ENCODE peak calls at places on chromosomes 16 and 17, in five cellular contexts. D is GM23248, T is fibroblast of lung, C is neural progenitor cell, F is neuronal stem cell. L is an unnamed sample.
A peak's percentile ranks its signal among the peaks of the same experiment; 100 is the strongest.

GRCh38 chr16:11349599-11350276 is 4.5 kb downstream of the RMI2 start:
- DNase-seq in D (peak; percentile 92), T (peak; percentile 90), C (no peak), F (no peak), L (no peak)

GRCh38 chr17:67111808-67112207 is 67.5 kb downstream of the CACNG1 start:
- DNase-seq in D (no peak), T (no peak), C (no peak), F (no peak), L (no peak)

GRCh38 chr16:69309316-69309715 is 1.8 kb upstream of the VPS4A start:
- DNase-seq in D (peak; percentile 50), T (no peak), C (no peak), F (no peak), L (no peak)

GRCh38 chr16:49048557-49048956 is 233.1 kb downstream of the CBLN1 start:
- DNase-seq in D (peak; percentile 32), T (no peak), C (no peak), F (no peak), L (no peak)

GRCh38 chr16:55971447-55971846 is 96.3 kb upstream of the CES5A start:
- DNase-seq in D (no peak), T (no peak), C (no peak), F (no peak), L (no peak)

GRCh38 chr17:13027246-13027645 is 9.4 kb upstream of the ELAC2 start:
- DNase-seq in D (peak; percentile 61), T (no peak), C (no peak), F (no peak), L (no peak)

GRCh38 chr16:65125871-65126270 is 4.0 kb upstream of the CDH11 start:
- DNase-seq in D (peak; percentile 16), T (no peak), C (no peak), F (no peak), L (no peak)

GRCh38 chr16:24309222-24309905 is 53.2 kb downstream of the CACNG3 start:
- DNase-seq in D (peak; percentile 31), T (peak; percentile 9), C (peak; percentile 13), F (no peak), L (no peak)

GRCh38 chr16:49755291-49755611 is 100.7 kb downstream of the ZNF423 start:
- DNase-seq in D (peak; percentile 69), T (peak; percentile 56), C (peak; percentile 75), F (peak; percentile 64), L (peak; percentile 18)

GRCh38 chr17:28228109-28228840 is 90.7 kb upstream of the TMEM97 start:
- DNase-seq in D (peak; percentile 28), T (no peak), C (peak; percentile 50), F (no peak), L (no peak)

GRCh38 chr16:19785512-19786130 is 67.5 kb downstream of the IQCK start:
- DNase-seq in D (no peak), T (no peak), C (no peak), F (no peak), L (no peak)

GRCh38 chr17:65219124-65219523 is 82.0 kb downstream of the RGS9 start:
- DNase-seq in D (peak; percentile 40), T (no peak), C (no peak), F (no peak), L (no peak)

GRCh38 chr17:72145972-72146755 is 25.3 kb downstream of the SOX9 start:
- DNase-seq in D (peak; percentile 85), T (no peak), C (no peak), F (no peak), L (no peak)

GRCh38 chr16:9092282-9092962 is 978 bp downstream of the HAPSTR1 start:
- DNase-seq in D (peak; percentile 62), T (no peak), C (peak; percentile 66), F (peak; percentile 41), L (peak; percentile 31)

GRCh38 chr16:58299757-58300349 is 5.0 kb upstream of the PRSS54 start:
- DNase-seq in D (peak; percentile 23), T (peak; percentile 16), C (peak; percentile 71), F (no peak), L (peak; percentile 59)

GRCh38 chr17:50328926-50329325 is 17.0 kb upstream of the XYLT2 start:
- DNase-seq in D (no peak), T (no peak), C (no peak), F (no peak), L (no peak)

GRCh38 chr17:2138318-2138717 is 83.4 kb downstream of the HIC1 start:
- DNase-seq in D (peak; percentile 40), T (peak; percentile 18), C (no peak), F (no peak), L (peak; percentile 87)

GRCh38 chr16:57185446-57185944 is 344 bp downstream of the PSME3IP1 start:
- DNase-seq in D (peak; percentile 89), T (peak; percentile 60), C (peak; percentile 67), F (no peak), L (no peak)

GRCh38 chr17:73823684-73824083 is 179.4 kb upstream of the SDK2 start:
- DNase-seq in D (no peak), T (peak; percentile 6), C (no peak), F (no peak), L (no peak)

GRCh38 chr17:40777459-40777858 is 4.9 kb downstream of the KRT27 start:
- DNase-seq in D (no peak), T (no peak), C (no peak), F (no peak), L (no peak)

GRCh38 chr16:52227851-52228250 is 319.1 kb downstream of the TOX3 start:
- DNase-seq in D (no peak), T (no peak), C (no peak), F (no peak), L (no peak)

GRCh38 chr16:84600343-84601229 is 17.3 kb downstream of the COTL1 start:
- DNase-seq in D (peak; percentile 40), T (peak; percentile 43), C (no peak), F (no peak), L (peak; percentile 41)

GRCh38 chr17:50027639-50028206 is 28.2 kb upstream of the ITGA3 start:
- DNase-seq in D (peak; percentile 97), T (peak; percentile 93), C (no peak), F (no peak), L (no peak)

GRCh38 chr17:45345554-45346254 is 28.9 kb upstream of the MAP3K14 start:
- DNase-seq in D (peak; percentile 74), T (peak; percentile 98), C (no peak), F (no peak), L (no peak)

GRCh38 chr17:36195474-36196098 is 972 bp downstream of the CCL3L1 start:
- DNase-seq in D (no peak), T (no peak), C (no peak), F (no peak), L (no peak)

GRCh38 chr16:54490089-54490488 is 203.5 kb upstream of the IRX3 start:
- DNase-seq in D (no peak), T (no peak), C (no peak), F (no peak), L (no peak)

GRCh38 chr16:54488729-54489128 is 202.1 kb upstream of the IRX3 start:
- DNase-seq in D (no peak), T (no peak), C (no peak), F (no peak), L (no peak)

GRCh38 chr16:54493076-54493475 is 206.5 kb upstream of the IRX3 start:
- DNase-seq in D (peak; percentile 59), T (peak; percentile 18), C (no peak), F (no peak), L (no peak)

GRCh38 chr16:54487933-54488332 is 201.3 kb upstream of the IRX3 start:
- DNase-seq in D (no peak), T (no peak), C (no peak), F (no peak), L (no peak)

DNA sequence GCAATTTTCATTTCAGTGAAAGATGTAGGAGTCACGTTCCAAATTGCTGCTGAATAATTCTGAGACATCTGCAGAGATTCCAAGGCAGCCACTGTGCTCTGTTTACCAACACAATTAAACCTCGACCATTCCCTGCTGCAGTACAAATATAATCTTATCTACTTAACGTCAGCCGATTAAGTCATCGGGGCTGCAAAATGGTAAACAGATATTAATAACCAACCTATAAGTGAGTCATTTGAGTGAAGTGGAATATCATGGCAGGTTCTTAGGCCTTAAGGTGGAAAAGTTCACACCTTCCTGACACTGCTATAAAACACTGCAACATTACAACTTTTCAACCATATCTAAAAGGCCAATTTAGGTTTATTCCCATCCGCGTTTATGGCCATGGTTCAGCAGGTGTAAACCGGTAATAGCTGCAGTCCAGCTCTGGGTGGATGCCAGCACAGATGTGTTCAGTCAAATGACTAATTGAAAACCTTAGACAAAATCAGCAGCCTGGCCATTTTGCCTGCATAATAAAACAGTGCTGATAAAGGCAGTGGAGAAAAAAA is 202.7 kb upstream of the IRX3 start:
- DNase-seq in D (peak; percentile 6), T (no peak), C (no peak), F (no peak), L (no peak)
- H3K27ac ChIP-seq in D (no peak overlapping the region), T (no peak overlapping the region), C (no peak overlapping the region), F (no peak overlapping the region), L (no peak overlapping the region)

DNA sequence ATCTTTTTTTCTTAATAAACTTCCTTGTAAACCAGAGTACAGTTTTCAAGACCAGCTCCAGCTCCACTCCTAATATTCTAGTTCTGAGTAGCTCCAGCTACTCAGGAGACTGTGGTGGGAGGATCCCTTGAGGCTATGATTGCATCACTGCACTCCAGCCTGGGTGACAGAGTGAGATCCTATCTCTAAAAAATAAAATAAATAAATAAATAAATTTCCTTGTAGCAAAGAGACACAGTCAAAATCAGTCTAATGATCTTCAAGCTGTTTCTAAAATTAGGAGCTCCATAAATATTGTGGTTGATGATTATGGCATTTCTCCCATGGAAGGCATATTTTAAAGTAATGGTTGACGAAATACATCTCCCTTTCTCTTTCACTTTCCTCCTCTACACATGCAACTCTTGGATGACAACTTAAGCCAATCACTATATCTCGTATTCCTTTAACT is 42.3 kb upstream of the TAOK1 start:
- DNase-seq in D (peak; percentile 79), T (peak; percentile 51), C (no peak), F (no peak), L (no peak)
- H2AFZ ChIP-seq in D (peak overlapping the region; percentile 38), T (no peak overlapping the region), C (no peak overlapping the region), F (no peak overlapping the region), L (no peak overlapping the region)

DNA sequence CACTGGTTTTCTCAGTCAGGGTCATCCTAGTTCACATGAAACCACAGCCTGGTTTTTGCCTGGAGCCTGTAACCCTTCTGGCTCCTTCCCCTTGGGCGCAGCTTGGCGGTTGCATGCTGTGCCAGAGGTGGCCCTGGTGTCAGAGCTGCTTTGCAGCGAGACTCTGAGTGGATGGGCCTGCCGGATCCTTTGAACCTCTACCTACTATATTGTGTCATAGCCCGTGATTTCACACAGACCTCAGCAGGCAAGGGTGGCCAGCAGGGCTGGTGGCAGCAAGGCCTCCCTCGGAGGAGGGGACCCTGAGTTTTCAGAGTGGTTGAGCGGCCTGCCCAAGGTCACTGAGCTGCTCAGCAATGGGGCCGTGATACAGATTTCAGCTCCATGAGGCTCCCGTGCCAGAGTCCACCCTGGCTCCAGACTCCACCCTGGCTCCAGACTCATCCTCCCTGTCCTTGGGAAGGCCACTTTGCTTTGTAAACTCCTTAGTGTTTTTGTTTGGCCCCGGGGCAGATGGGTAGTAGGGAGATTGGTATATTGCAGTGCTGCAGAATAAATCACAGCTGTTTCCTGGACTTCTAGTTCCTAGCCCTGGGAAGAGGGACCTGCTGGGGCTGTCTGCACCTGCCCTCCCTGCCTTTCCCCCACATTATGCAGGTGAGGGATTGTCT is 9.7 kb downstream of the MPRIP start:
- DNase-seq in D (peak; percentile 73), T (no peak), C (no peak), F (no peak), L (no peak)
- H3K27ac ChIP-seq in D (peak overlapping the region; percentile 78), T (peak overlapping the region; percentile 37), C (no peak overlapping the region), F (no peak overlapping the region), L (no peak overlapping the region)

GRCh38 chr16:76176153-76176552 is 101.0 kb upstream of the CNTNAP4 start:
- DNase-seq in D (no peak), T (no peak), C (no peak), F (no peak), L (peak; percentile 32)
- H2AFZ ChIP-seq in D (no peak overlapping the region), T (no peak overlapping the region), C (peak overlapping the region; percentile 26), F (peak overlapping the region; percentile 60), L (peak overlapping the region; percentile 45)